ENCODE peak calls at places on chromosome 12, in five cellular contexts. One of them, this sample, is unnamed.

GRCh38 chr12:128947199-128947598 is 93.9 kb downstream of the GLT1D1 start:
- DNase-seq in SK-N-SH: no peak
- DNase-seq in HepG2: no peak
- DNase-seq in HCT116: no peak
- DNase-seq in GM12878: no peak
- DNase-seq in this sample: no peak

GRCh38 chr12:120118710-120119097 is 2.2 kb upstream of the RAB35 start:
- DNase-seq in HCT116: no peak
- DNase-seq in SK-N-SH: no peak
- DNase-seq in GM12878: no peak
- DNase-seq in HepG2: peak; percentile 52
- DNase-seq in this sample: no peak

GRCh38 chr12:106037524-106038298 is 101.0 kb downstream of the NUAK1 start:
- DNase-seq in GM12878: no peak
- DNase-seq in HCT116: no peak
- DNase-seq in HepG2: no peak
- DNase-seq in SK-N-SH: no peak
- DNase-seq in this sample: no peak

GRCh38 chr12:125185311-125185739 is 120.1 kb downstream of the AACS start:
- DNase-seq in GM12878: no peak
- DNase-seq in HCT116: no peak
- DNase-seq in SK-N-SH: no peak
- DNase-seq in HepG2: no peak
- DNase-seq in this sample: no peak

GRCh38 chr12:1642513-1642912 is 13.5 kb downstream of the WNT5B start:
- DNase-seq in HepG2: no peak
- DNase-seq in HCT116: no peak
- DNase-seq in GM12878: no peak
- DNase-seq in SK-N-SH: no peak
- DNase-seq in this sample: no peak

GRCh38 chr12:107238276-107238675 is 144.9 kb upstream of the CRY1 start:
- DNase-seq in HCT116: no peak
- DNase-seq in HepG2: no peak
- DNase-seq in GM12878: no peak
- DNase-seq in SK-N-SH: no peak
- DNase-seq in this sample: no peak

GRCh38 chr12:112885204-112885603 is 21.6 kb upstream of the OAS1 start:
- DNase-seq in SK-N-SH: no peak
- DNase-seq in GM12878: no peak
- DNase-seq in HepG2: no peak
- DNase-seq in HCT116: no peak
- DNase-seq in this sample: no peak

GRCh38 chr12:89344043-89344861 is 8.0 kb downstream of the DUSP6 start:
- DNase-seq in HCT116: no peak
- DNase-seq in GM12878: no peak
- DNase-seq in HepG2: peak; percentile 68
- DNase-seq in SK-N-SH: no peak
- DNase-seq in this sample: no peak

GRCh38 chr12:25155031-25155576 is 39.9 kb downstream of the DNAI7 start:
- DNase-seq in HepG2: peak; percentile 16
- DNase-seq in HCT116: peak; percentile 13
- DNase-seq in SK-N-SH: peak; percentile 35
- DNase-seq in GM12878: peak; percentile 57
- DNase-seq in this sample: no peak

GRCh38 chr12:124919646-124920352 is 5.3 kb upstream of the UBC start:
- DNase-seq in HCT116: no peak
- DNase-seq in SK-N-SH: no peak
- DNase-seq in GM12878: peak; percentile 76
- DNase-seq in HepG2: no peak
- DNase-seq in this sample: no peak

GRCh38 chr12:77079631-77080030 is 14.3 kb upstream of the E2F7 start:
- DNase-seq in HepG2: no peak
- DNase-seq in HCT116: no peak
- DNase-seq in SK-N-SH: no peak
- DNase-seq in GM12878: no peak
- DNase-seq in this sample: no peak

GRCh38 chr12:67471810-67472209 is 176.7 kb upstream of the DYRK2 start:
- DNase-seq in HepG2: no peak
- DNase-seq in GM12878: no peak
- DNase-seq in HCT116: no peak
- DNase-seq in SK-N-SH: no peak
- DNase-seq in this sample: no peak

GRCh38 chr12:15163577-15163976 is 57.6 kb downstream of the RERG start:
- DNase-seq in HepG2: no peak
- DNase-seq in GM12878: no peak
- DNase-seq in SK-N-SH: no peak
- DNase-seq in HCT116: no peak
- DNase-seq in this sample: no peak

GRCh38 chr12:2783936-2784600 is 10.7 kb upstream of the FKBP4 start:
- DNase-seq in HepG2: peak; percentile 23
- DNase-seq in HCT116: peak; percentile 23
- DNase-seq in GM12878: no peak
- DNase-seq in SK-N-SH: peak; percentile 83
- DNase-seq in this sample: peak; percentile 72

GRCh38 chr12:44873898-44874297 is 2.2 kb downstream of the NELL2 start:
- DNase-seq in GM12878: no peak
- DNase-seq in HepG2: no peak
- DNase-seq in SK-N-SH: peak; percentile 20
- DNase-seq in HCT116: peak; percentile 0
- DNase-seq in this sample: no peak

GRCh38 chr12:60842166-60842565 is 1246.3 kb downstream of the SLC16A7 start:
- DNase-seq in GM12878: no peak
- DNase-seq in HepG2: no peak
- DNase-seq in HCT116: no peak
- DNase-seq in SK-N-SH: no peak
- DNase-seq in this sample: no peak

GRCh38 chr12:11976005-11976404 is 94.7 kb upstream of the BCL2L14 start:
- DNase-seq in HCT116: no peak
- DNase-seq in HepG2: no peak
- DNase-seq in SK-N-SH: no peak
- DNase-seq in GM12878: no peak
- DNase-seq in this sample: no peak

GRCh38 chr12:11968516-11968915 is 102.2 kb upstream of the BCL2L14 start:
- DNase-seq in GM12878: no peak
- DNase-seq in SK-N-SH: no peak
- DNase-seq in HepG2: no peak
- DNase-seq in HCT116: no peak
- DNase-seq in this sample: no peak

GRCh38 chr12:11970155-11970520 is 100.6 kb upstream of the BCL2L14 start:
- DNase-seq in GM12878: no peak
- DNase-seq in HepG2: no peak
- DNase-seq in SK-N-SH: no peak
- DNase-seq in HCT116: no peak
- DNase-seq in this sample: no peak

GRCh38 chr12:11969437-11970154 is 101.1 kb upstream of the BCL2L14 start:
- DNase-seq in HCT116: no peak
- DNase-seq in SK-N-SH: no peak
- DNase-seq in HepG2: no peak
- DNase-seq in GM12878: peak; percentile 47
- DNase-seq in this sample: no peak

DNA sequence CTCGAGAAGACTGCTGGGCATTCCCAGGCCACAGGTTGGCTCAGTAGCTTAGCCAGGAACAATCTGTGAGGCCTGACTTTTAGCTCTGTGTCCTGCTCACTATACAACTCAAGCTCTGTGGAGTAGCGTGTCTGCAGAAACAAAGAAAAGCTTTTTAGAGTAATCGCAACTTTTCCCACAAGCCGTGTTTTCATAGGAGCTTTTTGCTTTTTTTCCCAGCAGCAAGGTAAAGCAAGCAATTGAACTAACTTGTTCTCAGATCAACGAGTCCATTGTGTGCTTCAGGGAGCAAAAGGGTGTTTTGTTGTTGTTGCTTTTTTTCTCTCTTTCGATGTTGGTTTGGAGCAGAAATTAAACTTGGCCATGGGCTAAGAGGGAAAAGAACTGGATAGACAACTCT is 97.3 kb upstream of the BCL2L14 start:
- DNase-seq in HCT116: no peak
- DNase-seq in SK-N-SH: no peak
- DNase-seq in HepG2: no peak
- DNase-seq in GM12878: no peak
- DNase-seq in this sample: no peak
- TF ChIP-seq JUND in HCT116: no peak
- TF ChIP-seq JUND in SK-N-SH: no peak
- TF ChIP-seq JUND in HepG2: no peak
- TF ChIP-seq JUND in GM12878: no peak
- TF ChIP-seq JUND in this sample: no peak

GRCh38 chr12:21538259-21538658 is 12.2 kb downstream of the SPX start:
- DNase-seq in HCT116: no peak
- DNase-seq in HepG2: no peak
- DNase-seq in SK-N-SH: no peak
- DNase-seq in GM12878: no peak
- DNase-seq in this sample: no peak
- TF ChIP-seq JUND in HCT116: no peak
- TF ChIP-seq JUND in HepG2: no peak
- TF ChIP-seq JUND in SK-N-SH: no peak
- TF ChIP-seq JUND in GM12878: no peak
- TF ChIP-seq JUND in this sample: no peak

GRCh38 chr12:49133014-49133413 is 1.8 kb upstream of the TUBA1B start:
- DNase-seq in GM12878: no peak
- DNase-seq in HCT116: no peak
- DNase-seq in SK-N-SH: peak; percentile 45
- DNase-seq in HepG2: no peak
- DNase-seq in this sample: no peak
- TF ChIP-seq JUND in GM12878: no peak
- TF ChIP-seq JUND in HCT116: no peak
- TF ChIP-seq JUND in SK-N-SH: no peak
- TF ChIP-seq JUND in HepG2: no peak
- TF ChIP-seq JUND in this sample: no peak

GRCh38 chr12:34406996-34407300 is 384.7 kb downstream of the ALG10 start:
- DNase-seq in HepG2: no peak
- DNase-seq in SK-N-SH: no peak
- DNase-seq in HCT116: no peak
- DNase-seq in GM12878: no peak
- DNase-seq in this sample: no peak
- TF ChIP-seq JUND in HepG2: no peak
- TF ChIP-seq JUND in SK-N-SH: no peak
- TF ChIP-seq JUND in HCT116: no peak
- TF ChIP-seq JUND in GM12878: no peak
- TF ChIP-seq JUND in this sample: no peak

GRCh38 chr12:49649892-49650291 is 26.5 kb downstream of the PRPF40B start:
- DNase-seq in HCT116: no peak
- DNase-seq in SK-N-SH: no peak
- DNase-seq in GM12878: no peak
- DNase-seq in HepG2: no peak
- DNase-seq in this sample: no peak
- TF ChIP-seq JUND in HCT116: no peak
- TF ChIP-seq JUND in SK-N-SH: no peak
- TF ChIP-seq JUND in GM12878: no peak
- TF ChIP-seq JUND in HepG2: no peak
- TF ChIP-seq JUND in this sample: no peak

GRCh38 chr12:131682511-131682895 is 28.4 kb upstream of the SFSWAP start:
- DNase-seq in SK-N-SH: no peak
- DNase-seq in HCT116: no peak
- DNase-seq in HepG2: no peak
- DNase-seq in GM12878: no peak
- DNase-seq in this sample: peak; percentile 20
- TF ChIP-seq JUND in SK-N-SH: no peak
- TF ChIP-seq JUND in HCT116: no peak
- TF ChIP-seq JUND in HepG2: no peak
- TF ChIP-seq JUND in GM12878: no peak
- TF ChIP-seq JUND in this sample: no peak

DNA sequence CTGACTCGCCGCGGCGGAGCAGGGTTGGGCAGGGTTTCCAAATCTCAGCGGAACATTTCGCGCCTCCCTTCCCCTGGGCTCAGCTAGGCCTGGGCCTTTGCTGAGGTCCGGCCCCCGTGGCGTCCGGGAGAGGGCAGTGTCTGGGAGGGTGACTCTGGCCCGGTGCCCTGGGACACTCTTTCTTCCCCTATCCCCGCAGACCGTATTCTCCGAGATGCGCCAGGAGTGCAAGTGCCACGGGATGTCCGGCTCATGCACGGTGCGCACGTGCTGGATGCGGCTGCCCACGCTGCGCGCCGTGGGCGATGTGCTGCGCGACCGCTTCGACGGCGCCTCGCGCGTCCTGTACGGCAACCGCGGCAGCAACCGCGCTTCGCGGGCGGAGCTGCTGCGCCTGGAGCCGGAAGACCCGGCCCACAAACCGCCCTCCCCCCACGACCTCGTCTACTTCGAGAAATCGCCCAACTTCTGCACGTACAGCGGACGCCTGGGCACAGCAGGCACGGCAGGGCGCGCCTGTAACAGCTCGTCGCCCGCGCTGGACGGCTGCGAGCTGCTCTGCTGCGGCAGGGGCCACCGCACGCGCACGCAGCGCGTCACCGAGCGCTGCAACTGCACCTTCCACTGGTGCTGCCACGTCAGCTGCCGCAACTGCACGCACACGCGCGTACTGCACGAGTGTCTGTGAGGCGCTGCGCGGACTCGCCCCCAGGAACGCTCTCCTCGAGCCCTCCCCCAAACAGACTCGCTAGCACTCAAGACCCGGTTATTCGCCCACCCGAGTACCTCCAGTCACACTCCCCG is 3.0 kb downstream of the WNT1 start:
- DNase-seq in GM12878: no peak
- DNase-seq in HepG2: no peak
- DNase-seq in HCT116: no peak
- DNase-seq in SK-N-SH: peak; percentile 80
- DNase-seq in this sample: no peak
- TF ChIP-seq JUND in GM12878: no peak
- TF ChIP-seq JUND in HepG2: no peak
- TF ChIP-seq JUND in HCT116: no peak
- TF ChIP-seq JUND in SK-N-SH: no peak
- TF ChIP-seq JUND in this sample: no peak

This sample was measured in T47D.